ENCODE peak calls at places on chromosomes 2 and 18, in ten cellular contexts. One of them, this sample, is unnamed. For H3K36me3 and H3K9me3, the result is how much of the 10 kb centered on the place peaks cover.

GRCh38 chr18:30997223-30997622 is 45.3 kb downstream of the DSC3 start:
- DNase-seq in Peyer's patch: no peak
- DNase-seq in thoracic aorta: no peak
- DNase-seq in ovary: no peak
- DNase-seq in GM12878: no peak
- DNase-seq in hepatocyte: no peak
- DNase-seq in mesenchymal stem cell: no peak
- DNase-seq in mammary epithelial cell: no peak
- DNase-seq in tibial artery: no peak
- DNase-seq in CD4-positive, CD25-positive, alpha-beta regulatory T cell: no peak
- DNase-seq in this sample: no peak

GRCh38 chr2:189179607-189179979 is at the start of gene COL5A2:
- DNase-seq in Peyer's patch: peak
- DNase-seq in thoracic aorta: peak
- DNase-seq in ovary: peak
- DNase-seq in GM12878: no peak
- DNase-seq in hepatocyte: peak
- DNase-seq in mesenchymal stem cell: peak
- DNase-seq in mammary epithelial cell: peak
- DNase-seq in tibial artery: peak
- DNase-seq in CD4-positive, CD25-positive, alpha-beta regulatory T cell: no peak
- DNase-seq in this sample: peak

GRCh38 chr18:44537521-44537920 is 143.2 kb upstream of the SETBP1 start:
- DNase-seq in Peyer's patch: no peak
- DNase-seq in thoracic aorta: peak
- DNase-seq in ovary: no peak
- DNase-seq in GM12878: no peak
- DNase-seq in hepatocyte: peak
- DNase-seq in mesenchymal stem cell: peak
- DNase-seq in mammary epithelial cell: peak
- DNase-seq in tibial artery: peak
- DNase-seq in CD4-positive, CD25-positive, alpha-beta regulatory T cell: no peak
- DNase-seq in this sample: no peak

GRCh38 chr2:52414596-52414995 is 1353.0 kb upstream of the CHAC2 start:
- DNase-seq in Peyer's patch: no peak
- DNase-seq in thoracic aorta: no peak
- DNase-seq in ovary: no peak
- DNase-seq in GM12878: no peak
- DNase-seq in hepatocyte: no peak
- DNase-seq in mesenchymal stem cell: no peak
- DNase-seq in mammary epithelial cell: no peak
- DNase-seq in tibial artery: no peak
- DNase-seq in CD4-positive, CD25-positive, alpha-beta regulatory T cell: no peak
- DNase-seq in this sample: no peak

GRCh38 chr2:219439518-219439917 is 4.9 kb downstream of the SPEG start:
- DNase-seq in Peyer's patch: no peak
- DNase-seq in thoracic aorta: no peak
- DNase-seq in ovary: no peak
- DNase-seq in GM12878: no peak
- DNase-seq in hepatocyte: no peak
- DNase-seq in mesenchymal stem cell: no peak
- DNase-seq in mammary epithelial cell: no peak
- DNase-seq in tibial artery: peak
- DNase-seq in CD4-positive, CD25-positive, alpha-beta regulatory T cell: no peak
- DNase-seq in this sample: peak

GRCh38 chr2:186307871-186308270 is 178.2 kb upstream of the ZC3H15 start:
- DNase-seq in Peyer's patch: no peak
- DNase-seq in thoracic aorta: no peak
- DNase-seq in ovary: no peak
- DNase-seq in GM12878: no peak
- DNase-seq in hepatocyte: no peak
- DNase-seq in mesenchymal stem cell: no peak
- DNase-seq in mammary epithelial cell: peak
- DNase-seq in tibial artery: no peak
- DNase-seq in CD4-positive, CD25-positive, alpha-beta regulatory T cell: no peak
- DNase-seq in this sample: no peak

GRCh38 chr2:232339121-232340081 is 39.1 kb upstream of the ALPP start:
- DNase-seq in Peyer's patch: no peak
- DNase-seq in thoracic aorta: no peak
- DNase-seq in ovary: peak
- DNase-seq in GM12878: no peak
- DNase-seq in hepatocyte: no peak
- DNase-seq in mesenchymal stem cell: no peak
- DNase-seq in mammary epithelial cell: no peak
- DNase-seq in tibial artery: no peak
- DNase-seq in CD4-positive, CD25-positive, alpha-beta regulatory T cell: no peak
- DNase-seq in this sample: no peak

GRCh38 chr2:129922571-129923264 is 56.7 kb upstream of the RAB6C start:
- DNase-seq in Peyer's patch: no peak
- DNase-seq in thoracic aorta: no peak
- DNase-seq in ovary: no peak
- DNase-seq in GM12878: no peak
- DNase-seq in hepatocyte: peak
- DNase-seq in mesenchymal stem cell: no peak
- DNase-seq in mammary epithelial cell: no peak
- DNase-seq in tibial artery: no peak
- DNase-seq in CD4-positive, CD25-positive, alpha-beta regulatory T cell: no peak
- DNase-seq in this sample: no peak

GRCh38 chr2:206792645-206793044 is 27.2 kb downstream of the FASTKD2 start:
- DNase-seq in Peyer's patch: no peak
- DNase-seq in thoracic aorta: no peak
- DNase-seq in ovary: no peak
- DNase-seq in GM12878: no peak
- DNase-seq in hepatocyte: no peak
- DNase-seq in mesenchymal stem cell: no peak
- DNase-seq in mammary epithelial cell: no peak
- DNase-seq in tibial artery: no peak
- DNase-seq in CD4-positive, CD25-positive, alpha-beta regulatory T cell: no peak
- DNase-seq in this sample: no peak
- H3K36me3 ChIP-seq in Peyer's patch: under half
- H3K36me3 ChIP-seq in thoracic aorta: under half
- H3K36me3 ChIP-seq in ovary: under half
- H3K36me3 ChIP-seq in GM12878: under half
- H3K36me3 ChIP-seq in hepatocyte: under half
- H3K36me3 ChIP-seq in mesenchymal stem cell: half or more
- H3K36me3 ChIP-seq in mammary epithelial cell: under half
- H3K36me3 ChIP-seq in tibial artery: half or more
- H3K36me3 ChIP-seq in CD4-positive, CD25-positive, alpha-beta regulatory T cell: half or more
- H3K36me3 ChIP-seq in this sample: under half

GRCh38 chr2:241603686-241604085 is 33.3 kb downstream of the THAP4 start:
- DNase-seq in Peyer's patch: no peak
- DNase-seq in thoracic aorta: no peak
- DNase-seq in ovary: peak
- DNase-seq in GM12878: no peak
- DNase-seq in hepatocyte: no peak
- DNase-seq in mesenchymal stem cell: no peak
- DNase-seq in mammary epithelial cell: no peak
- DNase-seq in tibial artery: no peak
- DNase-seq in CD4-positive, CD25-positive, alpha-beta regulatory T cell: no peak
- DNase-seq in this sample: no peak
- H3K9me3 ChIP-seq in Peyer's patch: under half
- H3K9me3 ChIP-seq in thoracic aorta: under half
- H3K9me3 ChIP-seq in ovary: under half
- H3K9me3 ChIP-seq in GM12878: under half
- H3K9me3 ChIP-seq in hepatocyte: under half
- H3K9me3 ChIP-seq in mesenchymal stem cell: under half
- H3K9me3 ChIP-seq in mammary epithelial cell: under half
- H3K9me3 ChIP-seq in tibial artery: under half
- H3K9me3 ChIP-seq in CD4-positive, CD25-positive, alpha-beta regulatory T cell: under half
- H3K9me3 ChIP-seq in this sample: under half

GRCh38 chr2:21429747-21430146 is 306.0 kb downstream of the TDRD15 start:
- DNase-seq in Peyer's patch: no peak
- DNase-seq in thoracic aorta: no peak
- DNase-seq in ovary: no peak
- DNase-seq in GM12878: no peak
- DNase-seq in hepatocyte: no peak
- DNase-seq in mesenchymal stem cell: no peak
- DNase-seq in mammary epithelial cell: no peak
- DNase-seq in tibial artery: no peak
- DNase-seq in CD4-positive, CD25-positive, alpha-beta regulatory T cell: no peak
- DNase-seq in this sample: no peak
- H3K4me3 ChIP-seq in Peyer's patch: no peak
- H3K4me3 ChIP-seq in thoracic aorta: no peak
- H3K4me3 ChIP-seq in ovary: no peak
- H3K4me3 ChIP-seq in GM12878: no peak
- H3K4me3 ChIP-seq in hepatocyte: no peak
- H3K4me3 ChIP-seq in mesenchymal stem cell: no peak
- H3K4me3 ChIP-seq in mammary epithelial cell: no peak
- H3K4me3 ChIP-seq in tibial artery: no peak
- H3K4me3 ChIP-seq in CD4-positive, CD25-positive, alpha-beta regulatory T cell: no peak
- H3K4me3 ChIP-seq in this sample: no peak

DNA sequence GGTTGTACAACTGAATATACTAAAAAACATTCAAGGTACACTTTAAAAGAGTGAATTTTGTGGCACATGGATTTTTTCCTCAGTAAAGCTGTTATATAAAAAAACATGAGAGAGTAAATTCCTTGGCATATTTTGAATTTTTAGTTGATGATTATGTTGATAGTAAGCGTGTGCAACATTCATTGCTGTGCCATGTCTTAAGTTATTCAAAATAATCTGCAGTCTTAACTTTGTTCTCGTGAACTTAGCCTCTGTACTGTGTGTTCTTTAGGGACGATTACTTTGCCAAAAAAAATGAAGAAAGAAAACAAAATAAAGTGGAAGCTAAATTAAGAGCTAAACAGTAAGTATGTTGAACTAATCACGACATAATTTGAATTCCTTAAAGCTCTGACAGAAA is 9.5 kb downstream of the SSB start:
- DNase-seq in Peyer's patch: no peak
- DNase-seq in thoracic aorta: no peak
- DNase-seq in ovary: no peak
- DNase-seq in GM12878: no peak
- DNase-seq in hepatocyte: no peak
- DNase-seq in mesenchymal stem cell: no peak
- DNase-seq in mammary epithelial cell: no peak
- DNase-seq in tibial artery: no peak
- DNase-seq in CD4-positive, CD25-positive, alpha-beta regulatory T cell: no peak
- DNase-seq in this sample: no peak
- H3K36me3 ChIP-seq in Peyer's patch: under half
- H3K36me3 ChIP-seq in thoracic aorta: under half
- H3K36me3 ChIP-seq in ovary: under half
- H3K36me3 ChIP-seq in GM12878: under half
- H3K36me3 ChIP-seq in hepatocyte: under half
- H3K36me3 ChIP-seq in mesenchymal stem cell: half or more
- H3K36me3 ChIP-seq in mammary epithelial cell: under half
- H3K36me3 ChIP-seq in tibial artery: half or more
- H3K36me3 ChIP-seq in CD4-positive, CD25-positive, alpha-beta regulatory T cell: half or more
- H3K36me3 ChIP-seq in this sample: under half

GRCh38 chr2:238476258-238476657 is 49.5 kb downstream of the ASB1 start:
- DNase-seq in Peyer's patch: no peak
- DNase-seq in thoracic aorta: no peak
- DNase-seq in ovary: no peak
- DNase-seq in GM12878: no peak
- DNase-seq in hepatocyte: no peak
- DNase-seq in mesenchymal stem cell: no peak
- DNase-seq in mammary epithelial cell: no peak
- DNase-seq in tibial artery: no peak
- DNase-seq in CD4-positive, CD25-positive, alpha-beta regulatory T cell: no peak
- DNase-seq in this sample: no peak
- H3K9me3 ChIP-seq in Peyer's patch: under half
- H3K9me3 ChIP-seq in thoracic aorta: under half
- H3K9me3 ChIP-seq in ovary: under half
- H3K9me3 ChIP-seq in GM12878: under half
- H3K9me3 ChIP-seq in hepatocyte: under half
- H3K9me3 ChIP-seq in mesenchymal stem cell: half or more
- H3K9me3 ChIP-seq in mammary epithelial cell: under half
- H3K9me3 ChIP-seq in tibial artery: under half
- H3K9me3 ChIP-seq in CD4-positive, CD25-positive, alpha-beta regulatory T cell: under half
- H3K9me3 ChIP-seq in this sample: under half

DNA sequence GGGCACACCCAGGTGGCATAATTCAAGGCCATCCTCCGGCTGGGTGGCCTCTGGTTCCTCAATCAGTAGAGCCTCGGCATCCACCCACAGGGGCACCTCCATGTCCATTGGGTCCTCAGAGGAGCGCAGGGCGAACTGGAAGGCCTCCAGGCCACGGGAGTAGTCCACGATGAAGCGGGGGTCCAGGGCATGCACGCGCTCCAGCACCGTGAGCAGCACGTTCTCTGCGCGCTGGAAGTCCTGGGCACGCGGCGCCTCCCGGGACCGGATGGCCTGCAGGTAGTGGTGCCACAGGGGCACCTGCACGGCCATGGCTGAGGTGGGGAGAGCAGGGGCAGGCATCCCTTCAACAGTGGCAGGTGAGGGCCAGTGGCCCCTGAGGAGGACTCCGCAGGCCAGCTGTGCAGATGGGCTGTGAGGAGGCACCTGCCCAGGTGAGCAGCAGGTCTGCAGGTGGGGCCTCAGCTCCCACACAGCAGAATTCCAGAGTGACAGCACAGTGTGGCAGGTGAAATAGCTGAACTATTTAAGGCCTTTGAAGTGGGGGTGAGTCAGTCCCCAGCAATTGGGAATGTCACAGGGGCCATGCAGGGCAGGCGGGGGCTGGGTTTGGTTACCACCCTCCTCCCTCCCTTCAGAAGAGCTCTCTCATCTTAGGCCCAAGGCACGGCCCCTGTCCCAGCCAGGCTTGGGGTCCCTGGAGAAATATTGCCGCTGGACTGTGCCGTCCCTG is at the start of gene MAB21L4:
- DNase-seq in Peyer's patch: no peak
- DNase-seq in thoracic aorta: no peak
- DNase-seq in ovary: no peak
- DNase-seq in GM12878: no peak
- DNase-seq in hepatocyte: peak
- DNase-seq in mesenchymal stem cell: no peak
- DNase-seq in mammary epithelial cell: peak
- DNase-seq in tibial artery: no peak
- DNase-seq in CD4-positive, CD25-positive, alpha-beta regulatory T cell: no peak
- DNase-seq in this sample: no peak
- H3K4me3 ChIP-seq in Peyer's patch: no peak
- H3K4me3 ChIP-seq in thoracic aorta: no peak
- H3K4me3 ChIP-seq in ovary: no peak
- H3K4me3 ChIP-seq in GM12878: no peak
- H3K4me3 ChIP-seq in hepatocyte: no peak
- H3K4me3 ChIP-seq in mesenchymal stem cell: no peak
- H3K4me3 ChIP-seq in mammary epithelial cell: no peak
- H3K4me3 ChIP-seq in tibial artery: no peak
- H3K4me3 ChIP-seq in CD4-positive, CD25-positive, alpha-beta regulatory T cell: no peak
- H3K4me3 ChIP-seq in this sample: no peak

DNA sequence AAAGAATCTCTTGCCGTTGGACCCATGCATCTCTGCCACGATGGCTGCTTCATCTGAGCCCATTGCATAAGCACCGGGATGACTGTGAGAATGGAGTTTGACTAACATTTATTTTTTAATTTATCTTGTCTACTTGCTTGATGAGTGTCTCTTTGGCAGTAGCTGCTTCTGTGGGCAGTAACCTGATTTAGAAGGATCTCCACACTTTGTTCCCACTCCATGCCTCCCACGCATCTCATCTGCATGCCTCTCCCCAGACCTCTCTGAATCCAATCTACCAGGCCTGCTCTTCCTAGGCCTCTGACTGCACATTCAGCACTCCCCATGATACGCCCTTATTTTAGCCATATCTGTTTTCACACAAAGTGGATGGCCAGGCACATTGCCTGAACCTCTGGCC is 23.7 kb upstream of the TMX3 start:
- DNase-seq in Peyer's patch: no peak
- DNase-seq in thoracic aorta: no peak
- DNase-seq in ovary: no peak
- DNase-seq in GM12878: no peak
- DNase-seq in hepatocyte: no peak
- DNase-seq in mesenchymal stem cell: no peak
- DNase-seq in mammary epithelial cell: no peak
- DNase-seq in tibial artery: no peak
- DNase-seq in CD4-positive, CD25-positive, alpha-beta regulatory T cell: no peak
- DNase-seq in this sample: no peak
- H3K36me3 ChIP-seq in Peyer's patch: under half
- H3K36me3 ChIP-seq in thoracic aorta: under half
- H3K36me3 ChIP-seq in ovary: under half
- H3K36me3 ChIP-seq in GM12878: under half
- H3K36me3 ChIP-seq in hepatocyte: under half
- H3K36me3 ChIP-seq in mesenchymal stem cell: under half
- H3K36me3 ChIP-seq in mammary epithelial cell: under half
- H3K36me3 ChIP-seq in tibial artery: under half
- H3K36me3 ChIP-seq in CD4-positive, CD25-positive, alpha-beta regulatory T cell: under half
- H3K36me3 ChIP-seq in this sample: under half

GRCh38 chr18:14769381-14769780 is 21.4 kb downstream of the ANKRD30B start:
- DNase-seq in Peyer's patch: no peak
- DNase-seq in thoracic aorta: no peak
- DNase-seq in ovary: no peak
- DNase-seq in GM12878: no peak
- DNase-seq in hepatocyte: no peak
- DNase-seq in mesenchymal stem cell: no peak
- DNase-seq in mammary epithelial cell: no peak
- DNase-seq in tibial artery: no peak
- DNase-seq in CD4-positive, CD25-positive, alpha-beta regulatory T cell: no peak
- DNase-seq in this sample: no peak
- H3K9me3 ChIP-seq in Peyer's patch: under half
- H3K9me3 ChIP-seq in thoracic aorta: under half
- H3K9me3 ChIP-seq in ovary: under half
- H3K9me3 ChIP-seq in GM12878: under half
- H3K9me3 ChIP-seq in hepatocyte: under half
- H3K9me3 ChIP-seq in mesenchymal stem cell: under half
- H3K9me3 ChIP-seq in mammary epithelial cell: under half
- H3K9me3 ChIP-seq in tibial artery: under half
- H3K9me3 ChIP-seq in CD4-positive, CD25-positive, alpha-beta regulatory T cell: under half
- H3K9me3 ChIP-seq in this sample: under half

This sample was measured in uterus.